ENCODE peak calls at places on chromosome 22, in five cellular contexts. T is activated CD4-positive, CD25-positive, alpha-beta regulatory T cell; R is epithelial cell of esophagus; Q is NCI-H2081; E is caudate nucleus. L is an unnamed sample.

GRCh38 chr22:27299181-27300085 is 502.1 kb downstream of the MN1 start:
- DNase-seq in T (no peak), R (no peak), Q (no peak), E (no peak), L (no peak)

GRCh38 chr22:39300198-39300830 is 19.1 kb downstream of the RPL3 start:
- DNase-seq in T (no peak), R (no peak), Q (no peak), E (peak), L (no peak)

GRCh38 chr22:22684605-22685561 is 40.5 kb downstream of the GGTLC2 start:
- DNase-seq in T (no peak), R (no peak), Q (no peak), E (no peak), L (no peak)

GRCh38 chr22:27115816-27116256 is 458.4 kb downstream of the MIAT start:
- DNase-seq in T (no peak), R (peak), Q (no peak), E (no peak), L (no peak)

GRCh38 chr22:49971232-49972162 is 10.9 kb downstream of the PIM3 start:
- DNase-seq in T (peak), R (no peak), Q (no peak), E (peak), L (no peak)

GRCh38 chr22:45717787-45718186 is 46.2 kb downstream of the ATXN10 start:
- DNase-seq in T (no peak), R (peak), Q (no peak), E (no peak), L (no peak)

GRCh38 chr22:38497869-38498268 is 8.2 kb downstream of the DDX17 start:
- DNase-seq in T (no peak), R (no peak), Q (no peak), E (no peak), L (no peak)

GRCh38 chr22:19779011-19779421 is 18.4 kb downstream of the TBX1 start:
- DNase-seq in T (no peak), R (no peak), Q (no peak), E (no peak), L (no peak)

GRCh38 chr22:30424471-30425326 is 869 bp upstream of the MTFP1 start:
- DNase-seq in T (no peak), R (peak), Q (peak), E (no peak), L (peak)

GRCh38 chr22:20507253-20508066 is at the start of gene MED15:
- DNase-seq in T (peak), R (peak), Q (peak), E (peak), L (peak)

GRCh38 chr22:37316875-37317371 is 34.6 kb downstream of the CYTH4 start:
- DNase-seq in T (peak), R (peak), Q (peak), E (peak), L (peak)

GRCh38 chr22:22927196-22927887 is 39.7 kb downstream of the IGLL5 start:
- DNase-seq in T (no peak), R (no peak), Q (no peak), E (no peak), L (no peak)

GRCh38 chr22:29520851-29521250 is 32.7 kb downstream of the THOC5 start:
- DNase-seq in T (no peak), R (peak), Q (no peak), E (no peak), L (no peak)

GRCh38 chr22:30705710-30706651 is 11.3 kb downstream of the OSBP2 start:
- DNase-seq in T (no peak), R (no peak), Q (peak), E (no peak), L (no peak)

GRCh38 chr22:19446603-19447387 is 716 bp downstream of the C22orf39 start:
- DNase-seq in T (no peak), R (no peak), Q (no peak), E (no peak), L (no peak)

GRCh38 chr22:46465793-46466192 is 71.6 kb downstream of the CELSR1 start:
- DNase-seq in T (no peak), R (no peak), Q (no peak), E (no peak), L (no peak)

GRCh38 chr22:37739000-37739399 is 42.2 kb downstream of the TRIOBP start:
- DNase-seq in T (no peak), R (no peak), Q (no peak), E (no peak), L (no peak)

GRCh38 chr22:38850399-38850798 is 6.6 kb upstream of the NPTXR start:
- DNase-seq in T (no peak), R (no peak), Q (no peak), E (no peak), L (no peak)

GRCh38 chr22:36267058-36267457 is 14.1 kb downstream of the APOL1 start:
- DNase-seq in T (no peak), R (no peak), Q (no peak), E (no peak), L (no peak)

GRCh38 chr22:20298110-20298802 is 21.6 kb downstream of the DGCR6L start:
- DNase-seq in T (no peak), R (no peak), Q (no peak), E (no peak), L (no peak)

GRCh38 chr22:47551438-47551788 is 789.0 kb downstream of the TBC1D22A start:
- DNase-seq in T (no peak), R (no peak), Q (no peak), E (no peak), L (no peak)

GRCh38 chr22:29330291-29330690 is 14.8 kb upstream of the RASL10A start:
- DNase-seq in T (no peak), R (no peak), Q (no peak), E (no peak), L (no peak)

GRCh38 chr22:27283714-27284113 is 517.8 kb downstream of the MN1 start:
- DNase-seq in T (no peak), R (no peak), Q (no peak), E (no peak), L (no peak)

GRCh38 chr22:50444663-50445062 is 30.2 kb downstream of the SBF1 start:
- DNase-seq in T (no peak), R (peak), Q (no peak), E (no peak), L (no peak)

GRCh38 chr22:31497148-31497938 is 1.0 kb downstream of the SFI1 start:
- DNase-seq in T (no peak), R (no peak), Q (no peak), E (no peak), L (no peak)

GRCh38 chr22:39994046-39994565 is 648 bp upstream of the FAM83F start:
- DNase-seq in T (no peak), R (peak), Q (no peak), E (no peak), L (no peak)

GRCh38 chr22:48121984-48122383 is 1359.5 kb downstream of the TBC1D22A start:
- DNase-seq in T (no peak), R (no peak), Q (no peak), E (no peak), L (no peak)

GRCh38 chr22:41598891-41599635 is 9.4 kb upstream of the PMM1 start:
- DNase-seq in T (no peak), R (peak), Q (no peak), E (no peak), L (no peak)

GRCh38 chr22:22099194-22099486 is 116.6 kb upstream of the TOP3B start:
- DNase-seq in T (no peak), R (no peak), Q (no peak), E (no peak), L (no peak)

GRCh38 chr22:37358386-37358785 is 68.9 kb downstream of the ELFN2 start:
- DNase-seq in T (no peak), R (no peak), Q (no peak), E (no peak), L (no peak)

GRCh38 chr22:29152381-29153138 is 53.1 kb upstream of the EMID1 start:
- DNase-seq in T (no peak), R (no peak), Q (no peak), E (no peak), L (no peak)

GRCh38 chr22:43921361-43921760 is 2.2 kb upstream of the PNPLA3 start:
- DNase-seq in T (no peak), R (peak), Q (no peak), E (peak), L (no peak)

GRCh38 chr22:37433786-37434185 is 6.5 kb upstream of the ELFN2 start:
- DNase-seq in T (no peak), R (no peak), Q (no peak), E (no peak), L (no peak)

GRCh38 chr22:24831678-24832077 is 25.7 kb downstream of the SGSM1 start:
- DNase-seq in T (no peak), R (no peak), Q (no peak), E (no peak), L (no peak)